ENCODE peak calls at places on chromosomes 5 and 9, in four cellular contexts. P, Q, H and R are unnamed samples. For H3K27me3, H3K9me3 and H3K36me3, the result is how much of the 10 kb centered on the place peaks cover.

GRCh38 chr9:33921967-33922895 is 105.3 kb downstream of the UBE2R2 start:
- DNase-seq in P (peak), Q (no peak), H (no peak), R (peak)

GRCh38 chr5:96687812-96688453 is 25.8 kb downstream of the CAST start:
- DNase-seq in P (no peak), Q (no peak), H (no peak), R (no peak)

GRCh38 chr5:179407191-179408175 is 62.2 kb upstream of the ADAMTS2 start:
- DNase-seq in P (no peak), Q (no peak), H (no peak), R (peak)

GRCh38 chr9:80369641-80370040 is 797.9 kb downstream of the TLE4 start:
- DNase-seq in P (no peak), Q (no peak), H (no peak), R (no peak)

GRCh38 chr5:32916648-32917047 is 205.5 kb downstream of the NPR3 start:
- DNase-seq in P (no peak), Q (no peak), H (no peak), R (peak)

GRCh38 chr5:160312139-160312959 is at the start of gene CCNJL:
- DNase-seq in P (peak), Q (peak), H (peak), R (peak)

GRCh38 chr5:39742916-39743315 is 318.1 kb upstream of the DAB2 start:
- DNase-seq in P (no peak), Q (no peak), H (no peak), R (no peak)

GRCh38 chr5:127409236-127409921 is 108.1 kb upstream of the PRRC1 start:
- DNase-seq in P (no peak), Q (no peak), H (peak), R (no peak)

GRCh38 chr5:138573223-138573622 is 2.0 kb downstream of the HSPA9 start:
- DNase-seq in P (no peak), Q (no peak), H (no peak), R (peak)

GRCh38 chr5:109997191-109997590 is 307.5 kb downstream of the MAN2A1 start:
- DNase-seq in P (no peak), Q (no peak), H (no peak), R (no peak)

DNA sequence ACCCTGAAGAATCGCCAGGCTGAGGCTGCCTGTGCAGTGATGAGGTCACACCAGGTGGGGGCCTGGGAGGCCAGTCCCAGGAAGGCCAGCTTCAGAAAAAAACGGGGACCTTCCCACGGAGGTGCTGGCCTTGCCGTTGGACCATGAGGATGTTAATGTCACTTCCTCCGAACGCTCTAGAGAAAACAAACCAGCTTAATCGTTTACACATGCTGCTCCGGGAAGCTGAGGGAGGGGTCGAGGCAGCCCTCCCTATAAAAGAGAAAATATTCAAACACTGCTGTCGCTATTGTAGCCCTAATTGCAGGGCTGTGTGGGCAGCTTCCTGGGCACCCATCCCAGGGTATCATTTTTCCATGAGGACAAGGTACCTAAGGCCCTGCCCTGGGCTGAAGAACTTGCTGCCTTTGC is 27.0 kb downstream of the PTGES start:
- DNase-seq in P (no peak), Q (no peak), H (no peak), R (peak)
- H3K27me3 ChIP-seq in P (under half), Q (under half), H (under half), R (under half)

GRCh38 chr9:134706522-134706921 is 64.9 kb downstream of the COL5A1 start:
- DNase-seq in P (no peak), Q (no peak), H (peak), R (no peak)
- H3K9me3 ChIP-seq in P (under half), Q (under half), H (under half), R (under half)

GRCh38 chr9:123109540-123110279 is 76.2 kb downstream of the GPR21 start:
- DNase-seq in P (no peak), Q (no peak), H (no peak), R (no peak)
- H3K36me3 ChIP-seq in P (under half), Q (half or more), H (under half), R (under half)

GRCh38 chr9:123982535-123982934 is 29.0 kb upstream of the LHX2 start:
- DNase-seq in P (no peak), Q (no peak), H (no peak), R (no peak)
- H3K27me3 ChIP-seq in P (under half), Q (under half), H (under half), R (under half)